ENCODE peak calls at places on chromosome 4, in eight cellular contexts. B is GM23338, J is spleen, I is K562, P is heart left ventricle, Q is OCI-LY7, S is tibial artery, H is upper lobe of right lung. D is an unnamed sample. For H3K4me1, the result is how much of the 10 kb centered on the place peaks cover.

GRCh38 chr4:74768857-74769525 is 25.3 kb downstream of the BTC start:
- DNase-seq in B (no peak), J (no peak), I (no peak), P (no peak), Q (no peak), S (no peak), H (no peak), D (no peak)

GRCh38 chr4:15162465-15163283 is 160.4 kb downstream of the CPEB2 start:
- DNase-seq in B (peak), J (no peak), I (no peak), P (no peak), Q (peak), S (no peak), H (no peak), D (no peak)

GRCh38 chr4:79325436-79325835 is 425 bp downstream of the NAA11 start:
- DNase-seq in B (no peak), J (no peak), I (no peak), P (no peak), Q (no peak), S (no peak), H (no peak), D (no peak)

GRCh38 chr4:42768125-42768748 is 111.3 kb upstream of the ATP8A1 start:
- DNase-seq in B (peak), J (no peak), I (no peak), P (no peak), Q (peak), S (no peak), H (no peak), D (peak)

GRCh38 chr4:25535278-25535677 is 120.4 kb upstream of the SLC34A2 start:
- DNase-seq in B (no peak), J (no peak), I (no peak), P (no peak), Q (no peak), S (no peak), H (no peak), D (no peak)

GRCh38 chr4:79429113-79430034 is 21.3 kb upstream of the GK2 start:
- DNase-seq in B (no peak), J (no peak), I (no peak), P (no peak), Q (no peak), S (no peak), H (no peak), D (no peak)

GRCh38 chr4:4981827-4982226 is 37.4 kb downstream of the CYTL1 start:
- DNase-seq in B (no peak), J (no peak), I (no peak), P (no peak), Q (no peak), S (no peak), H (no peak), D (no peak)

GRCh38 chr4:186027405-186027804 is 41.6 kb upstream of the TLR3 start:
- DNase-seq in B (no peak), J (no peak), I (no peak), P (no peak), Q (no peak), S (no peak), H (no peak), D (no peak)

GRCh38 chr4:6330384-6330767 is 60.7 kb downstream of the WFS1 start:
- DNase-seq in B (no peak), J (no peak), I (no peak), P (no peak), Q (no peak), S (no peak), H (no peak), D (no peak)

GRCh38 chr4:178311992-178312391 is 869.8 kb upstream of the AGA start:
- DNase-seq in B (no peak), J (no peak), I (no peak), P (no peak), Q (no peak), S (no peak), H (no peak), D (no peak)

DNA sequence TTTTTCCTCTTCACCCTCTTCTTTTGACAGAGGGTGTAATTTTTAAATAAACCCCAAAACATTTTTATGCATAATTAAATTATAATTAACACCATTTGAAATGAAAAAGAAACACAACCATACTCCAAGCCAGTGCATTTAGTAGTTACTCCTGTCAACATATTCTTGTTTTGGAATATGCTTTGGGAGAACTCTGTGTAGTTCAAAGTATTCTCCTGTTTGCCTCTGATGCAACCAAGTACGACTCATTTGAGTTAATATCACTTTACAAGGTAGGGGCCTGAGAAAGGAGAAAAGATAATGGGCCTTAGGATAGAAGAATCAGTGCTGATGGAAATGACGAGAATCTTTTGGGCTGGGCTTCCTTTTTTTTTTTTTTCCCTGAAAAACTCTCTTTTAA is 2.7 kb downstream of the PTPN13 start:
- DNase-seq in B (no peak), J (no peak), I (no peak), P (no peak), Q (no peak), S (no peak), H (no peak), D (no peak)
- H3K4me3 ChIP-seq in B (peak), J (no peak), I (no peak), P (no peak), Q (no peak), S (no peak), H (peak), D (no peak)

DNA sequence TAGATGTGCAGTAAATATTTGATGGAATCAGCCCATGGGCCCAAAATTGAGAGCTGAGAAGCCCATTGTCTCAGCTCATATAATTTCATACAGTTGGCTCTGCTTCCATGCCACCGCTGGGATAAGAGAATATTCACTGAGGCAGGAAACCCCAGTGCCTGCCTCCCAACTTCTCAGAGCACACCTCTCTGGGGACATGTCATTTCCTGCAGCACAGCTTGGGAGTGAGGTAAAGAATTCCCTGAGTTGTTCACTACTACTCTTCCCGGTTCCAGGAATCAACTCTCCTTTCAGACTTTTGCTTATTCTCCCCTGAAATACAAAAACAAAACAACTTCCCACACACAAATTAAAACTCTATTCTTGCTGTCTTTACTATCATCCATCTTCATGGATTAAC is 389.3 kb downstream of the MAPK10 start:
- DNase-seq in B (no peak), J (no peak), I (no peak), P (no peak), Q (no peak), S (no peak), H (no peak), D (no peak)
- H3K4me1 ChIP-seq in B (under half), J (under half), I (under half), P (under half), Q (under half), S (under half), H (under half), D (under half)

DNA sequence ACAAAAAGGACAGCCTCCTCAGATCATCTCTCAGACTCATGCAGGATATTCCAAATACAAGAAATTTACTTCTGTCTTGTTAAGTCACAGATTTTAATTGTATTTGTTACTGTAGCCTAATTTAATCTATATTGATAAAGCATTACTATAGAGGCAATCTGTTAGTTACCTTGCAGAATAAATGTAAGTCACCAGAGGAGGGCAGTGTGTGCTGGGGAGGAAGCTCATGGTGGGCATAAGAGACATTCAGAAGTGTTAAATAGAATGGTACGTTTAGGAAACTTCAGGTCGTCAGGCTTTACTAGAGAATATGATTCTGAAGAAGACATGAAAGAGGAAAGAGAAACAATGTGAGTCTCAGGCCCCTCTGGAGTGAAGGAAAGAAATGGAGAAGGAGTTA is 37.3 kb upstream of the INPP4B start:
- DNase-seq in B (peak), J (no peak), I (no peak), P (no peak), Q (peak), S (no peak), H (no peak), D (no peak)
- TF ChIP-seq CTCF in B (peak), J (no peak), I (no peak), P (peak), Q (peak), S (no peak), H (no peak), D (no peak)

DNA sequence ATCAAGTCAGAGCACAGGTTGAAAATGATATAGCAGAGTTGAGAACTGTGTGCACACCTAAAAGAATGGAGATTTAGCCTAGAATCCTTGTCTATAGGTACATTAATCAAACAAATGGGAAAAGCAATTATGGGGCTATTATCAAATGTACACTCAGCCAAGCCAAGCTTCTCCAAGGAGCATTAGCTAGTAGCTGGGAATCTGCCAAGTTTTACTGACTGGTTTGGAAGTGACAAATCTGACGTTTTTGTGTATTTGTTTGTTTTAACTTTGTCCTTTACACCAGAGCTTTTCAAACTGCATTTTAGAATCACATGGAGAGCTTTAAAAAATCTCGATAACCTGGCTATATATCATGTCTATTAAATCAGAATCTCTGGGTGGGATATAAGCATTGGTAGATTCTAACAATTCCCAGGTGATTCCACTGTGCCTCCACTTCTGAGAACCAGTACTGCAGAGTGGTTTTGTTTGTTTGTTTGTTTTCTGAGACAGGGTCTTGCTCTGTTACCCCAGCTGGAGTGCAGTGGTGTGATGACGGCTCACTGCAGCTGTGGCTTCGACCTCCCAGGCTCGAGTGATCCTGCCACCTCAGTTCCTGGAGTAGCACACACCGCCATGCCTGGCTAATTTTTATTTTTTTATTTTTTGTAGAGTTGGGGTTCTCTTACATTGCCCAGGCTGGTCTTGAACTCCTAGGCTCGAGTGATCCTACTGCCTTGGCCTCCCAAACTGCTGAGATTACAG is 279.8 kb downstream of the UNC5C start:
- DNase-seq in B (no peak), J (no peak), I (no peak), P (no peak), Q (no peak), S (no peak), H (no peak), D (peak)
- H3K4me3 ChIP-seq in B (no peak), J (no peak), I (no peak), P (no peak), Q (no peak), S (no peak), H (no peak), D (no peak)

DNA sequence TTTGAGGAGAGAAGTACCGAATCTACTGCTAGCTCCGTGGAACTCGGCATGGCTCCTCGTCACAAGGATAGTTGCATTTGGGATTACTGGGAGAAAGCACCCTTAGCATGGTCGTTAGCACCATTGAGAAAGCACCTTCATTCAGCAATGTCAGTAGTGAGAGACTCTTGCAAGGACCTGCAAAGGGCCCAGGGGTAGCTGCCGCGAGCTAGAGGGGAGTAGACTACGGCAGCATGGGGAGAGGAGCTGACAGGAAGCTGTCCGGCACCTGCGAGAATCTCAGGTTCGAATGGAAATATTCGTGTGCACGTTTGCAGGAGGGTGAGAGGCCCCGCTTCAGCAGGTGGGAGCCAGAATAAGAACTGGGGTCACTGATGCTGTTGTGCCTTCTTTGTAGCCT is 20.2 kb downstream of the TLR10 start:
- DNase-seq in B (no peak), J (peak), I (no peak), P (no peak), Q (peak), S (no peak), H (no peak), D (no peak)
- H3K4me1 ChIP-seq in B (under half), J (under half), I (under half), P (under half), Q (half or more), S (under half), H (under half), D (under half)

DNA sequence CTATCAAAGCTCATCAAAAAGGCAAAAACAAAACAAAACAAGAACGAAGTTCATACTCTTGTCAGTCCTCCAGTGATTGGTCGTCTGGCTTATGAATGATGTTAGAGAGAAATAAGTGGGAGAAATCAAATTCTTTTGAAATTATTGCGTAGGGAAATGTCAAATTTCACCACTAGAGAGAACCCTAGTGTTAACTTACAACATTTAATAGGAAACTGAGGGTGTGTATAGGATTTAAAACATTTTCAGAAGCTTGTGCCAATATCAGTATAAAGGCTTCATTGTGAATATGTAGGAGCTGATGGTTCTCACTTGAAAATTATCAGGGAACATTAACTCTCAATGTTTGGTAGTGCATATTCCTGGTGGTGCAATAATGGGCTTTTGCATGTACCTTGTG is 17.4 kb downstream of the ADH6 start:
- DNase-seq in B (no peak), J (no peak), I (no peak), P (no peak), Q (no peak), S (no peak), H (no peak), D (no peak)
- TF ChIP-seq CTCF in B (no peak), J (no peak), I (no peak), P (no peak), Q (no peak), S (peak), H (peak), D (peak)